ENCODE peak calls at places on chromosomes 6 and 20, in four cellular contexts. Z, W, X and R are unnamed samples.

GRCh38 chr6:111410371-111410770 is 72.6 kb downstream of the REV3L start:
- DNase-seq in X (no peak), W (no peak), Z (no peak), R (no peak)

GRCh38 chr6:90940812-90941481 is 354.1 kb upstream of the MAP3K7 start:
- DNase-seq in X (no peak), W (peak), Z (peak), R (peak)

GRCh38 chr6:21741221-21742109 is 147.9 kb downstream of the SOX4 start:
- DNase-seq in Z (no peak), X (no peak), W (no peak), R (no peak)

GRCh38 chr20:42401598-42401997 is 783.4 kb upstream of the CHD6 start:
- DNase-seq in Z (no peak), X (no peak), W (no peak), R (no peak)

GRCh38 chr6:122129313-122130025 is 270.0 kb upstream of the HSF2 start:
- DNase-seq in X (no peak), Z (no peak), W (no peak), R (no peak)

GRCh38 chr6:53361549-53362031 is 12.8 kb upstream of the ELOVL5 start:
- DNase-seq in X (no peak), W (no peak), Z (no peak), R (peak)

GRCh38 chr6:87697581-87698552 is 4.2 kb downstream of the AKIRIN2 start:
- DNase-seq in X (no peak), W (no peak), Z (peak), R (no peak)

GRCh38 chr6:99333068-99333467 is 16.4 kb downstream of the FAXC start:
- DNase-seq in Z (no peak), X (no peak), W (no peak), R (no peak)

GRCh38 chr6:141884850-141885249 is 247.9 kb upstream of the GJE1 start:
- DNase-seq in X (no peak), W (no peak), Z (no peak), R (no peak)

GRCh38 chr6:74863968-74864367 is 341.9 kb downstream of the COL12A1 start:
- DNase-seq in W (no peak), X (no peak), Z (no peak), R (no peak)

GRCh38 chr6:33750244-33750991 is 3.7 kb upstream of the IP6K3 start:
- DNase-seq in Z (no peak), X (no peak), W (no peak), R (no peak)

GRCh38 chr20:61494763-61495595 is 242.9 kb downstream of the CDH4 start:
- DNase-seq in Z (no peak), X (no peak), W (no peak), R (no peak)

GRCh38 chr6:125165256-125165655 is 11.7 kb downstream of the TPD52L1 start:
- DNase-seq in X (no peak), Z (no peak), W (no peak), R (no peak)

DNA sequence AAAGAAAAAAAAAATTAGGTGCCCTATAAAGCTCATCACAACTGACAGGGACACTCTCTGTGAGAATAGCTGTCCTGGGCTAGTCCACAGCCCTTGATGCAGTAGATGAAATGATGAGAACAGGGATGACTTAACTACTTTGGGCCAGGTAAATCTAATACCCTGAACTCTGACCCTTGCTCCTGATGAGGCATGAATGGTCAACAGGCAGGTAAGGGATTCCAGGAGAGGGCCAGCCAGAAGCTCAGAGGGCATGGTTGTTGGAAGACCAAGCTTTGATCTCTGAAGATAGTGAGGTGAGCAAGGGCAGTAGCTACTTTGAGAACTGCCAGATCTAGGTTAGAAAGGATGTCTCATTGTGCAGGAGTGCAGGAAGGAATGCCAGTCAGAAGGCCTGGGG is 15.6 kb downstream of the NSFL1C start:
- DNase-seq in X (no peak), Z (no peak), W (no peak), R (no peak)
- H3K4me3 ChIP-seq in X (no peak), Z (no peak), W (no peak), R (no peak)

GRCh38 chr6:29975561-29975907 is 33.2 kb downstream of the HLA-A start:
- DNase-seq in X (no peak), Z (no peak), W (no peak), R (no peak)
- H3K4me3 ChIP-seq in X (peak), Z (no peak), W (peak), R (no peak)

GRCh38 chr20:63497946-63498935 is 642 bp downstream of the EEF1A2 start:
- DNase-seq in Z (no peak), X (no peak), W (no peak), R (no peak)
- H3K4me3 ChIP-seq in Z (no peak), X (peak), W (peak), R (peak)

GRCh38 chr6:134967711-134968110 is 17.8 kb upstream of the ALDH8A1 start:
- DNase-seq in Z (no peak), X (no peak), W (no peak), R (no peak)
- H3K4me3 ChIP-seq in Z (no peak), X (no peak), W (no peak), R (no peak)

GRCh38 chr6:110357298-110357695 is 852 bp downstream of the METTL24 start:
- DNase-seq in W (no peak), X (no peak), Z (no peak), R (no peak)
- H3K4me3 ChIP-seq in W (peak), X (peak), Z (peak), R (peak)